ENCODE peak calls at places on chromosome 9, in five cellular contexts. B is prostate gland, E is left cardiac atrium, Y is heart left ventricle, K is HT1080. D is an unnamed sample.

GRCh38 chr9:36625006-36625600 is 52.4 kb downstream of the MELK start:
- DNase-seq in Y (peak; percentile 43), E (peak; percentile 51), B (no peak), K (peak; percentile 84), D (peak; percentile 85)

GRCh38 chr9:71965403-71965802 is 54.0 kb downstream of the C9orf85 start:
- DNase-seq in E (no peak), K (no peak), B (no peak), Y (no peak), D (no peak)

GRCh38 chr9:136851941-136852663 is at the start of gene MAMDC4:
- DNase-seq in K (no peak), Y (no peak), B (no peak), E (peak; percentile 26), D (no peak)

GRCh38 chr9:76136986-76137385 is 246.5 kb downstream of the PCSK5 start:
- DNase-seq in E (no peak), K (peak; percentile 74), B (no peak), Y (no peak), D (peak; percentile 62)

GRCh38 chr9:96140401-96141180 is 161.4 kb downstream of the HSD17B3 start:
- DNase-seq in E (no peak), K (no peak), Y (no peak), B (no peak), D (no peak)

GRCh38 chr9:21996858-21997257 is 2.3 kb downstream of the CDKN2B-AS1 start:
- DNase-seq in K (no peak), Y (no peak), B (no peak), E (no peak), D (no peak)

GRCh38 chr9:7976167-7976755 is 176.7 kb upstream of the DMAC1 start:
- DNase-seq in E (no peak), B (no peak), Y (no peak), K (peak; percentile 79), D (no peak)

GRCh38 chr9:120852240-120853018 is 9.7 kb upstream of the PSMD5 start:
- DNase-seq in Y (no peak), E (no peak), K (no peak), B (no peak), D (no peak)

GRCh38 chr9:22969350-22969979 is 522.8 kb downstream of the DMRTA1 start:
- DNase-seq in Y (no peak), K (no peak), B (no peak), E (no peak), D (no peak)

GRCh38 chr9:91736311-91736710 is 213.7 kb downstream of the ROR2 start:
- DNase-seq in B (no peak), E (no peak), Y (no peak), K (no peak), D (no peak)

GRCh38 chr9:99557816-99558215 is 263.9 kb upstream of the NR4A3 start:
- DNase-seq in E (no peak), K (peak; percentile 10), B (no peak), Y (no peak), D (no peak)

GRCh38 chr9:38020251-38021076 is 48.6 kb downstream of the SHB start:
- DNase-seq in Y (no peak), K (no peak), E (no peak), B (no peak), D (no peak)

GRCh38 chr9:581673-582497 is 259.6 kb upstream of the DMRT1 start:
- DNase-seq in Y (no peak), B (no peak), E (no peak), K (peak; percentile 11), D (no peak)

GRCh38 chr9:93022066-93022465 is 36.4 kb upstream of the SUSD3 start:
- DNase-seq in B (no peak), E (no peak), Y (no peak), K (no peak), D (no peak)

GRCh38 chr9:13446935-13447334 is 167.4 kb upstream of the MPDZ start:
- DNase-seq in Y (no peak), E (no peak), K (no peak), B (no peak), D (no peak)

GRCh38 chr9:137547687-137548543 is 2.3 kb downstream of the PNPLA7 start:
- DNase-seq in E (peak; percentile 56), Y (peak; percentile 27), B (peak; percentile 78), K (no peak), D (no peak)

GRCh38 chr9:128757602-128758001 is 14.1 kb downstream of the ZER1 start:
- DNase-seq in K (no peak), Y (no peak), B (no peak), E (no peak), D (no peak)

GRCh38 chr9:21709464-21710058 is 92.9 kb upstream of the MTAP start:
- DNase-seq in K (no peak), E (peak; percentile 32), B (peak; percentile 32), Y (peak; percentile 22), D (peak; percentile 57)